ENCODE peak calls at places on chromosome 18, in four cellular contexts. O is IMR-90, V is MM.1S, I is mesenchymal stem cell. X is an unnamed sample.

GRCh38 chr18:59063912-59064311 is 75.8 kb upstream of the SEC11C start:
- DNase-seq in V (no peak), I (peak), O (no peak), X (no peak)

GRCh38 chr18:62196079-62196478 is 9.0 kb downstream of the RELCH start:
- DNase-seq in O (no peak), V (no peak), I (no peak), X (no peak)

GRCh38 chr18:832085-832681 is 20.1 kb upstream of the YES1 start:
- DNase-seq in O (no peak), I (peak), V (peak), X (no peak)

GRCh38 chr18:8348051-8348450 is 261.2 kb upstream of the RAB12 start:
- DNase-seq in I (no peak), V (no peak), O (no peak), X (no peak)

GRCh38 chr18:70513502-70514171 is 224.8 kb downstream of the SOCS6 start:
- DNase-seq in V (no peak), I (no peak), O (no peak), X (no peak)

GRCh38 chr18:58766164-58766563 is 94.9 kb downstream of the MALT1 start:
- DNase-seq in V (no peak), O (no peak), I (no peak), X (no peak)

GRCh38 chr18:27428120-27428519 is 243.0 kb upstream of the CHST9 start:
- DNase-seq in O (no peak), I (no peak), V (no peak), X (no peak)

GRCh38 chr18:13217466-13217961 is 1.0 kb upstream of the LDLRAD4 start:
- DNase-seq in V (peak), I (peak), O (peak), X (no peak)

GRCh38 chr18:657311-657997 is at the start of gene TYMS:
- DNase-seq in I (peak), O (peak), V (peak), X (peak)

GRCh38 chr18:31598021-31598805 is 6.5 kb downstream of the TTR start:
- DNase-seq in V (no peak), I (no peak), O (no peak), X (no peak)

GRCh38 chr18:23990474-23991410 is 23.8 kb upstream of the TTC39C start:
- DNase-seq in V (no peak), O (peak), I (no peak), X (peak)

GRCh38 chr18:51621103-51621969 is 423.9 kb upstream of the MEX3C start:
- DNase-seq in I (peak), V (peak), O (no peak), X (peak)

GRCh38 chr18:32200766-32201165 is 10.9 kb downstream of the MEP1B start:
- DNase-seq in V (no peak), I (peak), O (no peak), X (no peak)

GRCh38 chr18:12287131-12287681 is 20.8 kb upstream of the TUBB6 start:
- DNase-seq in O (no peak), I (no peak), V (no peak), X (no peak)

GRCh38 chr18:21820035-21820810 is 79.6 kb downstream of the MIB1 start:
- DNase-seq in I (peak), V (no peak), O (peak), X (peak)

GRCh38 chr18:78087338-78087737 is 837.7 kb downstream of the GALR1 start:
- DNase-seq in I (no peak), V (no peak), O (no peak), X (no peak)

GRCh38 chr18:313931-314330 is 46.1 kb upstream of the THOC1 start:
- DNase-seq in V (no peak), I (no peak), O (no peak), X (no peak)

GRCh38 chr18:24989760-24990547 is 362.0 kb downstream of the ZNF521 start:
- DNase-seq in O (no peak), V (no peak), I (no peak), X (no peak)

GRCh38 chr18:32879497-32879896 is 106.7 kb upstream of the KLHL14 start:
- DNase-seq in I (no peak), O (no peak), V (no peak), X (peak)

GRCh38 chr18:2979871-2980606 is 32.9 kb downstream of the LPIN2 start:
- DNase-seq in V (no peak), I (no peak), O (no peak), X (no peak)

GRCh38 chr18:59787998-59788875 is 91.0 kb upstream of the CCBE1 start:
- DNase-seq in V (no peak), O (peak), I (peak), X (peak)

GRCh38 chr18:60812921-60813320 is 440.3 kb upstream of the MC4R start:
- DNase-seq in V (no peak), O (no peak), I (no peak), X (no peak)

GRCh38 chr18:12862874-12863482 is 21.1 kb downstream of the PTPN2 start:
- DNase-seq in I (no peak), V (no peak), O (no peak), X (no peak)

GRCh38 chr18:50917021-50917420 is 38.1 kb downstream of the ME2 start:
- DNase-seq in V (no peak), O (peak), I (no peak), X (peak)

GRCh38 chr18:55478301-55478660 is 109.7 kb downstream of the TCF4 start:
- DNase-seq in O (peak), I (no peak), V (no peak), X (peak)
- H3K4me2 ChIP-seq in O (peak), I (no peak), V (no peak), X (peak)

DNA sequence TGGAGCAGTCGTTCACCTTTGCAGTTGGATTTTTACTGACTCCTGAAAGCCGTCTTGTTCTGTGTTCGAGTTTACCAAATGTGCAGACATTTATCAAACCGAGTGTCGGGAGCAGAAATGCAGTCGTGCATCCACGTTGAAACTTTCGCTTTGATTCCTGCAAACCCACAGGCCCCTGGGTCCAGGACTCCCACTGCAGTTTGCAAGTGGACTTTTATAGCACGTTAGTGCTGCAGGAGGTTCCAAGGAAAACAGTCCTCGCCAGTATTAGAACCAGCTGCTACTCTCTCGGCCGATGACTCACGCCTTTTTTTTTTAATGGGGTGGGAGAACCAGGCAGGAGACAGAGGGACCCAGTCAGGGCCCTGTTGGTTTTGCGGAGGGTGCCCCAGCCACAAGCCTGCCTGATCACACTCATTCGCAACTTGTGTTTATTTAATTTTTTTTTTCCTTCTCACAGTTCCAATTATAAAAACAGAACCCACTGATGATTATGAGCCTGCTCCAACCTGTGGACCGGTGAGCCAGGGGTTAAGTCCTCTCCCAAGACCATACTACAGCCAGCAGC is 90.1 kb downstream of the NFATC1 start:
- DNase-seq in I (peak), O (peak), V (no peak), X (peak)
- H3K4me2 ChIP-seq in I (peak), O (peak), V (no peak), X (peak)

DNA sequence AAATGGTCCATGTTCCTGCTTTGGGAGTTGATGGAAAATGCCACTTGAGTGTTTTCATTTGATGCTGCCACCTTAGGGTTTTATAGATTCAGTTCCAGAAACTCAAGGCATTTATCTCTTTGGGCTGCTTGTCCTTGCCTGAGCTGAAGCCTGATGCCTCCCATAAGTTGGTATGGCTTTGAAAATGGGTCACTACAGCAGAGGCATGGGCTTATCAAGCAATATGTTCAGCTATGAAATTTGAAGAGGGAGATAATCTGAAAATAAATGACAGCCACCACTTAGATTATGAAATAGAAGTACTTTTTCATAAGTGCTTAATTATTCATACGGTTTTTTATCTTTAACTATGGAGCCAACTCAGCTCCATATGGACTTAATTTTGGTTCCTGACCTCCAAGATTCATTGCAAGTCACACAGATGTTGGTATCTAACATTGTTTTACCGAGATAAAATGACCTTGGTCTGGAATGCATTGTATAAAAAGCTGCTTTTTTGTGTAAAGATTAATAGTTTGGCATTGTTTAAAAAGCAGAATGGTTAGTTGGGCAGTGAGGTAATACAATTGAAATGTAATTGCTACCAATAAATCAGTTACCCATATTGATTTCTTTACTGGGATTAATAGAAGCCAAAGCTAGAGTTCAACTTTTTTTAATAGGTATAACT is 4.5 kb downstream of the SLC14A1 start:
- DNase-seq in I (no peak), V (no peak), O (peak), X (peak)
- H3K4me2 ChIP-seq in I (no peak), V (no peak), O (no peak), X (no peak)

GRCh38 chr18:48838166-48838775 is 112.5 kb downstream of the SMAD7 start:
- DNase-seq in O (no peak), I (no peak), V (no peak), X (no peak)

GRCh38 chr18:48840491-48840877 is 110.3 kb downstream of the SMAD7 start:
- DNase-seq in I (no peak), V (no peak), O (no peak), X (no peak)

GRCh38 chr18:48837676-48838075 is 113.1 kb downstream of the SMAD7 start:
- DNase-seq in I (no peak), V (no peak), O (no peak), X (no peak)

GRCh38 chr18:48839819-48840490 is 110.8 kb downstream of the SMAD7 start:
- DNase-seq in O (no peak), V (no peak), I (no peak), X (no peak)

GRCh38 chr18:48838921-48839818 is 111.6 kb downstream of the SMAD7 start:
- DNase-seq in V (no peak), I (peak), O (peak), X (peak)
- H3K4me2 ChIP-seq in V (no peak), I (no peak), O (no peak), X (no peak)

GRCh38 chr18:9743200-9744016 is 35.3 kb downstream of the RAB31 start:
- DNase-seq in V (no peak), I (peak), O (peak), X (peak)
- H3K4me2 ChIP-seq in V (no peak), I (peak), O (peak), X (peak)

GRCh38 chr18:5895886-5896740 is 791 bp upstream of the TMEM200C start:
- DNase-seq in O (peak), V (no peak), I (peak), X (peak)
- H3K4me2 ChIP-seq in O (peak), V (peak), I (peak), X (peak)

GRCh38 chr18:63314991-63315662 is 4.4 kb downstream of the BCL2 start:
- DNase-seq in V (no peak), I (no peak), O (no peak), X (no peak)

GRCh38 chr18:63317556-63317946 is 2.0 kb downstream of the BCL2 start:
- DNase-seq in O (no peak), I (no peak), V (peak), X (no peak)

GRCh38 chr18:63316612-63317555 is 2.7 kb downstream of the BCL2 start:
- DNase-seq in O (no peak), V (peak), I (no peak), X (no peak)

GRCh38 chr18:63314062-63314790 is 5.3 kb downstream of the BCL2 start:
- DNase-seq in V (no peak), I (no peak), O (no peak), X (no peak)

GRCh38 chr18:63315879-63316278 is 3.7 kb downstream of the BCL2 start:
- DNase-seq in O (no peak), I (no peak), V (peak), X (peak)
- H3K4me2 ChIP-seq in O (no peak), I (no peak), V (peak), X (no peak)

GRCh38 chr18:74905245-74905644 is 303.7 kb downstream of the PTGR3 start:
- DNase-seq in O (no peak), V (no peak), I (no peak), X (no peak)

GRCh38 chr18:74902170-74902465 is 304.4 kb downstream of the ZNF407 start:
- DNase-seq in V (no peak), O (no peak), I (no peak), X (no peak)

GRCh38 chr18:74901347-74902169 is 303.9 kb downstream of the ZNF407 start:
- DNase-seq in O (peak), I (no peak), V (no peak), X (no peak)

GRCh38 chr18:74906189-74906588 is 302.8 kb downstream of the PTGR3 start:
- DNase-seq in V (no peak), O (peak), I (peak), X (peak)
- H3K4me2 ChIP-seq in V (no peak), O (peak), I (no peak), X (no peak)